ENCODE peak calls at places on chromosomes 3 and 15, in five cellular contexts. One of them, this sample, is unnamed.

GRCh38 chr15:64452988-64453688 is 7.2 kb upstream of the ZNF609 start:
- DNase-seq in activated CD8-positive, alpha-beta memory T cell treated with anti-CD3 and anti-CD28 coated beads for 24 hours: no peak
- DNase-seq in lung: no peak
- DNase-seq in upper lobe of left lung: no peak
- DNase-seq in cardiac muscle cell: no peak
- DNase-seq in this sample: no peak

GRCh38 chr15:55588070-55588817 is at the start of gene PYGO1:
- DNase-seq in activated CD8-positive, alpha-beta memory T cell treated with anti-CD3 and anti-CD28 coated beads for 24 hours: peak
- DNase-seq in lung: peak
- DNase-seq in upper lobe of left lung: peak
- DNase-seq in cardiac muscle cell: peak
- DNase-seq in this sample: no peak

GRCh38 chr15:65862682-65863081 is 6.6 kb upstream of the RAB11A start:
- DNase-seq in activated CD8-positive, alpha-beta memory T cell treated with anti-CD3 and anti-CD28 coated beads for 24 hours: peak
- DNase-seq in lung: peak
- DNase-seq in upper lobe of left lung: peak
- DNase-seq in cardiac muscle cell: peak
- DNase-seq in this sample: peak

GRCh38 chr3:193688845-193689714 is 96.1 kb downstream of the OPA1 start:
- DNase-seq in activated CD8-positive, alpha-beta memory T cell treated with anti-CD3 and anti-CD28 coated beads for 24 hours: no peak
- DNase-seq in lung: no peak
- DNase-seq in upper lobe of left lung: no peak
- DNase-seq in cardiac muscle cell: no peak
- DNase-seq in this sample: no peak

GRCh38 chr3:146732325-146732724 is 127.2 kb upstream of the PLSCR5 start:
- DNase-seq in activated CD8-positive, alpha-beta memory T cell treated with anti-CD3 and anti-CD28 coated beads for 24 hours: no peak
- DNase-seq in lung: no peak
- DNase-seq in upper lobe of left lung: no peak
- DNase-seq in cardiac muscle cell: no peak
- DNase-seq in this sample: no peak

GRCh38 chr3:128336337-128337156 is 130.1 kb downstream of the DNAJB8 start:
- DNase-seq in activated CD8-positive, alpha-beta memory T cell treated with anti-CD3 and anti-CD28 coated beads for 24 hours: no peak
- DNase-seq in lung: no peak
- DNase-seq in upper lobe of left lung: no peak
- DNase-seq in cardiac muscle cell: no peak
- DNase-seq in this sample: no peak

GRCh38 chr3:177195941-177196472 is 1.3 kb downstream of the TBL1XR1 start:
- DNase-seq in activated CD8-positive, alpha-beta memory T cell treated with anti-CD3 and anti-CD28 coated beads for 24 hours: no peak
- DNase-seq in lung: no peak
- DNase-seq in upper lobe of left lung: peak
- DNase-seq in cardiac muscle cell: peak
- DNase-seq in this sample: no peak

GRCh38 chr3:197031315-197032285 is 2.0 kb upstream of the MELTF start:
- DNase-seq in activated CD8-positive, alpha-beta memory T cell treated with anti-CD3 and anti-CD28 coated beads for 24 hours: no peak
- DNase-seq in lung: peak
- DNase-seq in upper lobe of left lung: peak
- DNase-seq in cardiac muscle cell: no peak
- DNase-seq in this sample: no peak

GRCh38 chr15:99686290-99686689 is 46.9 kb downstream of the LYSMD4 start:
- DNase-seq in activated CD8-positive, alpha-beta memory T cell treated with anti-CD3 and anti-CD28 coated beads for 24 hours: no peak
- DNase-seq in lung: no peak
- DNase-seq in upper lobe of left lung: no peak
- DNase-seq in cardiac muscle cell: no peak
- DNase-seq in this sample: no peak

GRCh38 chr3:141402476-141403171 is 34.3 kb downstream of the ZBTB38 start:
- DNase-seq in activated CD8-positive, alpha-beta memory T cell treated with anti-CD3 and anti-CD28 coated beads for 24 hours: peak
- DNase-seq in lung: peak
- DNase-seq in upper lobe of left lung: peak
- DNase-seq in cardiac muscle cell: peak
- DNase-seq in this sample: peak

GRCh38 chr3:124486324-124486723 is 243.9 kb upstream of the UMPS start:
- DNase-seq in activated CD8-positive, alpha-beta memory T cell treated with anti-CD3 and anti-CD28 coated beads for 24 hours: no peak
- DNase-seq in lung: no peak
- DNase-seq in upper lobe of left lung: no peak
- DNase-seq in cardiac muscle cell: peak
- DNase-seq in this sample: no peak

GRCh38 chr3:194198938-194199337 is 63.0 kb downstream of the HES1 start:
- DNase-seq in activated CD8-positive, alpha-beta memory T cell treated with anti-CD3 and anti-CD28 coated beads for 24 hours: no peak
- DNase-seq in lung: no peak
- DNase-seq in upper lobe of left lung: no peak
- DNase-seq in cardiac muscle cell: no peak
- DNase-seq in this sample: no peak

GRCh38 chr15:26352909-26353308 is 420.0 kb downstream of the GABRB3 start:
- DNase-seq in activated CD8-positive, alpha-beta memory T cell treated with anti-CD3 and anti-CD28 coated beads for 24 hours: no peak
- DNase-seq in lung: no peak
- DNase-seq in upper lobe of left lung: no peak
- DNase-seq in cardiac muscle cell: no peak
- DNase-seq in this sample: no peak

GRCh38 chr3:59101091-59101738 is 51.4 kb upstream of the CFAP20DC start:
- DNase-seq in activated CD8-positive, alpha-beta memory T cell treated with anti-CD3 and anti-CD28 coated beads for 24 hours: no peak
- DNase-seq in lung: no peak
- DNase-seq in upper lobe of left lung: no peak
- DNase-seq in cardiac muscle cell: no peak
- DNase-seq in this sample: no peak

GRCh38 chr3:124113475-124113874 is 121.6 kb upstream of the ROPN1 start:
- DNase-seq in activated CD8-positive, alpha-beta memory T cell treated with anti-CD3 and anti-CD28 coated beads for 24 hours: no peak
- DNase-seq in lung: no peak
- DNase-seq in upper lobe of left lung: no peak
- DNase-seq in cardiac muscle cell: no peak
- DNase-seq in this sample: no peak

GRCh38 chr3:78101363-78101762 is 1061.5 kb downstream of the ROBO2 start:
- DNase-seq in activated CD8-positive, alpha-beta memory T cell treated with anti-CD3 and anti-CD28 coated beads for 24 hours: no peak
- DNase-seq in lung: no peak
- DNase-seq in upper lobe of left lung: no peak
- DNase-seq in cardiac muscle cell: no peak
- DNase-seq in this sample: no peak

GRCh38 chr15:92109485-92109884 is 256.0 kb downstream of the SLCO3A1 start:
- DNase-seq in activated CD8-positive, alpha-beta memory T cell treated with anti-CD3 and anti-CD28 coated beads for 24 hours: no peak
- DNase-seq in lung: no peak
- DNase-seq in upper lobe of left lung: no peak
- DNase-seq in cardiac muscle cell: peak
- DNase-seq in this sample: no peak

GRCh38 chr3:106197532-106198187 is 328.8 kb upstream of the CBLB start:
- DNase-seq in activated CD8-positive, alpha-beta memory T cell treated with anti-CD3 and anti-CD28 coated beads for 24 hours: no peak
- DNase-seq in lung: no peak
- DNase-seq in upper lobe of left lung: no peak
- DNase-seq in cardiac muscle cell: no peak
- DNase-seq in this sample: no peak

GRCh38 chr3:149120051-149120972 is 9.1 kb upstream of the HPS3 start:
- DNase-seq in activated CD8-positive, alpha-beta memory T cell treated with anti-CD3 and anti-CD28 coated beads for 24 hours: no peak
- DNase-seq in lung: no peak
- DNase-seq in upper lobe of left lung: no peak
- DNase-seq in cardiac muscle cell: peak
- DNase-seq in this sample: no peak

GRCh38 chr15:40146037-40146436 is 14.8 kb upstream of the BUB1B start:
- DNase-seq in activated CD8-positive, alpha-beta memory T cell treated with anti-CD3 and anti-CD28 coated beads for 24 hours: peak
- DNase-seq in lung: no peak
- DNase-seq in upper lobe of left lung: no peak
- DNase-seq in cardiac muscle cell: no peak
- DNase-seq in this sample: no peak

GRCh38 chr3:13600950-13601691 is 52.2 kb downstream of the FBLN2 start:
- DNase-seq in activated CD8-positive, alpha-beta memory T cell treated with anti-CD3 and anti-CD28 coated beads for 24 hours: no peak
- DNase-seq in lung: no peak
- DNase-seq in upper lobe of left lung: no peak
- DNase-seq in cardiac muscle cell: peak
- DNase-seq in this sample: no peak

GRCh38 chr15:56772868-56773639 is 39.7 kb upstream of the ZNF280D start:
- DNase-seq in activated CD8-positive, alpha-beta memory T cell treated with anti-CD3 and anti-CD28 coated beads for 24 hours: no peak
- DNase-seq in lung: no peak
- DNase-seq in upper lobe of left lung: no peak
- DNase-seq in cardiac muscle cell: no peak
- DNase-seq in this sample: no peak

GRCh38 chr3:23819599-23820360 is 14.0 kb downstream of the UBE2E1 start:
- DNase-seq in activated CD8-positive, alpha-beta memory T cell treated with anti-CD3 and anti-CD28 coated beads for 24 hours: no peak
- DNase-seq in lung: no peak
- DNase-seq in upper lobe of left lung: no peak
- DNase-seq in cardiac muscle cell: no peak
- DNase-seq in this sample: no peak

GRCh38 chr3:53749428-53749827 is 96.8 kb downstream of the CHDH start:
- DNase-seq in activated CD8-positive, alpha-beta memory T cell treated with anti-CD3 and anti-CD28 coated beads for 24 hours: no peak
- DNase-seq in lung: no peak
- DNase-seq in upper lobe of left lung: no peak
- DNase-seq in cardiac muscle cell: no peak
- DNase-seq in this sample: no peak

GRCh38 chr15:91752081-91752810 is 101.3 kb upstream of the SLCO3A1 start:
- DNase-seq in activated CD8-positive, alpha-beta memory T cell treated with anti-CD3 and anti-CD28 coated beads for 24 hours: no peak
- DNase-seq in lung: no peak
- DNase-seq in upper lobe of left lung: no peak
- DNase-seq in cardiac muscle cell: no peak
- DNase-seq in this sample: no peak

GRCh38 chr15:26972636-26973035 is 1.7 kb downstream of the GABRG3 start:
- DNase-seq in activated CD8-positive, alpha-beta memory T cell treated with anti-CD3 and anti-CD28 coated beads for 24 hours: no peak
- DNase-seq in lung: no peak
- DNase-seq in upper lobe of left lung: no peak
- DNase-seq in cardiac muscle cell: no peak
- DNase-seq in this sample: no peak

GRCh38 chr15:77034620-77035467 is 36.1 kb downstream of the TSPAN3 start:
- DNase-seq in activated CD8-positive, alpha-beta memory T cell treated with anti-CD3 and anti-CD28 coated beads for 24 hours: peak
- DNase-seq in lung: no peak
- DNase-seq in upper lobe of left lung: peak
- DNase-seq in cardiac muscle cell: no peak
- DNase-seq in this sample: no peak

GRCh38 chr15:96115642-96116041 is 214.9 kb upstream of the NR2F2 start:
- DNase-seq in activated CD8-positive, alpha-beta memory T cell treated with anti-CD3 and anti-CD28 coated beads for 24 hours: no peak
- DNase-seq in lung: no peak
- DNase-seq in upper lobe of left lung: no peak
- DNase-seq in cardiac muscle cell: no peak
- DNase-seq in this sample: no peak

GRCh38 chr15:70320077-70320830 is 222.5 kb upstream of the TLE3 start:
- DNase-seq in activated CD8-positive, alpha-beta memory T cell treated with anti-CD3 and anti-CD28 coated beads for 24 hours: no peak
- DNase-seq in lung: no peak
- DNase-seq in upper lobe of left lung: no peak
- DNase-seq in cardiac muscle cell: no peak
- DNase-seq in this sample: no peak

GRCh38 chr3:158762701-158763100 is 30.4 kb upstream of the RARRES1 start:
- DNase-seq in activated CD8-positive, alpha-beta memory T cell treated with anti-CD3 and anti-CD28 coated beads for 24 hours: no peak
- DNase-seq in lung: no peak
- DNase-seq in upper lobe of left lung: no peak
- DNase-seq in cardiac muscle cell: no peak
- DNase-seq in this sample: no peak

GRCh38 chr15:34987982-34988873 is at the start of gene ZNF770:
- DNase-seq in activated CD8-positive, alpha-beta memory T cell treated with anti-CD3 and anti-CD28 coated beads for 24 hours: peak
- DNase-seq in lung: peak
- DNase-seq in upper lobe of left lung: peak
- DNase-seq in cardiac muscle cell: peak
- DNase-seq in this sample: peak

GRCh38 chr3:81242871-81243270 is 518.6 kb downstream of the GBE1 start:
- DNase-seq in activated CD8-positive, alpha-beta memory T cell treated with anti-CD3 and anti-CD28 coated beads for 24 hours: no peak
- DNase-seq in lung: no peak
- DNase-seq in upper lobe of left lung: no peak
- DNase-seq in cardiac muscle cell: no peak
- DNase-seq in this sample: no peak

GRCh38 chr15:29734917-29735572 is 87.2 kb downstream of the TJP1 start:
- DNase-seq in activated CD8-positive, alpha-beta memory T cell treated with anti-CD3 and anti-CD28 coated beads for 24 hours: no peak
- DNase-seq in lung: no peak
- DNase-seq in upper lobe of left lung: no peak
- DNase-seq in cardiac muscle cell: no peak
- DNase-seq in this sample: no peak

GRCh38 chr15:52486003-52486996 is 42.4 kb downstream of the MYO5A start:
- DNase-seq in activated CD8-positive, alpha-beta memory T cell treated with anti-CD3 and anti-CD28 coated beads for 24 hours: no peak
- DNase-seq in lung: no peak
- DNase-seq in upper lobe of left lung: no peak
- DNase-seq in cardiac muscle cell: peak
- DNase-seq in this sample: no peak

GRCh38 chr15:66833372-66833771 is 131.3 kb downstream of the SMAD6 start:
- DNase-seq in activated CD8-positive, alpha-beta memory T cell treated with anti-CD3 and anti-CD28 coated beads for 24 hours: no peak
- DNase-seq in lung: no peak
- DNase-seq in upper lobe of left lung: no peak
- DNase-seq in cardiac muscle cell: no peak
- DNase-seq in this sample: no peak

GRCh38 chr3:126487151-126487771 is 11.6 kb upstream of the ZXDC start:
- DNase-seq in activated CD8-positive, alpha-beta memory T cell treated with anti-CD3 and anti-CD28 coated beads for 24 hours: no peak
- DNase-seq in lung: no peak
- DNase-seq in upper lobe of left lung: peak
- DNase-seq in cardiac muscle cell: no peak
- DNase-seq in this sample: no peak